ENCODE peak calls at places on chromosomes 13 and 19, in seven cellular contexts. M is A673, T is heart right ventricle, E is GM12878, K is hepatocyte, X is neural crest cell, I is AG10803. Y is an unnamed sample.

GRCh38 chr13:28173793-28174192 is 35.4 kb downstream of the PAN3 start:
- DNase-seq in M (no peak), T (no peak), E (no peak), K (no peak), X (no peak), I (no peak), Y (no peak)

GRCh38 chr19:55370305-55370988 is at the start of gene IL11:
- DNase-seq in M (no peak), T (no peak), E (no peak), K (peak; percentile 59), X (no peak), I (peak; percentile 37), Y (no peak)

GRCh38 chr13:103156346-103156998 is 90.3 kb upstream of the SLC10A2 start:
- DNase-seq in M (no peak), T (no peak), E (no peak), K (no peak), X (no peak), I (no peak), Y (no peak)

GRCh38 chr19:32343550-32344262 is 1.7 kb upstream of the ZNF507 start:
- DNase-seq in M (no peak), T (no peak), E (no peak), K (no peak), X (no peak), I (no peak), Y (no peak)

GRCh38 chr19:16945762-16946465 is 57.1 kb downstream of the F2RL3 start:
- DNase-seq in M (no peak), T (no peak), E (no peak), K (no peak), X (no peak), I (no peak), Y (no peak)

GRCh38 chr19:14555918-14556661 is 15.8 kb downstream of the NDUFB7 start:
- DNase-seq in M (no peak), T (no peak), E (no peak), K (no peak), X (no peak), I (no peak), Y (no peak)

GRCh38 chr19:47633516-47633915 is 24.6 kb downstream of the BICRA start:
- DNase-seq in M (no peak), T (no peak), E (no peak), K (peak; percentile 40), X (no peak), I (no peak), Y (no peak)

GRCh38 chr13:27038323-27038722 is 133.3 kb downstream of the USP12 start:
- DNase-seq in M (no peak), T (no peak), E (no peak), K (no peak), X (no peak), I (peak; percentile 74), Y (no peak)

GRCh38 chr19:57620673-57621348 is 6.8 kb downstream of the ZNF134 start:
- DNase-seq in M (no peak), T (no peak), E (no peak), K (no peak), X (no peak), I (no peak), Y (no peak)

GRCh38 chr19:37251308-37252229 is 33.6 kb downstream of the ZNF383 start:
- DNase-seq in M (peak; percentile 92), T (peak; percentile 85), E (peak; percentile 54), K (no peak), X (no peak), I (peak; percentile 99), Y (no peak)

GRCh38 chr19:49165865-49166301 is 8.3 kb downstream of the TRPM4 start:
- DNase-seq in M (no peak), T (no peak), E (no peak), K (no peak), X (no peak), I (no peak), Y (peak; percentile 39)

GRCh38 chr19:2329528-2329927 is 1.0 kb downstream of the SPPL2B start:
- DNase-seq in M (no peak), T (no peak), E (no peak), K (no peak), X (no peak), I (no peak), Y (no peak)

GRCh38 chr19:12065100-12065538 is 588 bp downstream of the ZNF844 start:
- DNase-seq in M (peak; percentile 24), T (no peak), E (no peak), K (peak; percentile 57), X (peak; percentile 22), I (peak; percentile 62), Y (no peak)

GRCh38 chr13:113877149-113877990 is 13.5 kb upstream of the GAS6 start:
- DNase-seq in M (no peak), T (no peak), E (no peak), K (no peak), X (no peak), I (no peak), Y (no peak)

GRCh38 chr13:106129273-106129672 is 406.2 kb downstream of the EFNB2 start:
- DNase-seq in M (no peak), T (no peak), E (no peak), K (no peak), X (no peak), I (no peak), Y (no peak)

GRCh38 chr13:91058066-91058465 is 289.4 kb upstream of the MIR17HG start:
- DNase-seq in M (no peak), T (no peak), E (no peak), K (peak; percentile 37), X (no peak), I (no peak), Y (peak; percentile 15)

GRCh38 chr13:50646070-50646469 is 197.4 kb downstream of the DLEU7 start:
- DNase-seq in M (no peak), T (no peak), E (no peak), K (no peak), X (no peak), I (peak; percentile 64), Y (no peak)

DNA sequence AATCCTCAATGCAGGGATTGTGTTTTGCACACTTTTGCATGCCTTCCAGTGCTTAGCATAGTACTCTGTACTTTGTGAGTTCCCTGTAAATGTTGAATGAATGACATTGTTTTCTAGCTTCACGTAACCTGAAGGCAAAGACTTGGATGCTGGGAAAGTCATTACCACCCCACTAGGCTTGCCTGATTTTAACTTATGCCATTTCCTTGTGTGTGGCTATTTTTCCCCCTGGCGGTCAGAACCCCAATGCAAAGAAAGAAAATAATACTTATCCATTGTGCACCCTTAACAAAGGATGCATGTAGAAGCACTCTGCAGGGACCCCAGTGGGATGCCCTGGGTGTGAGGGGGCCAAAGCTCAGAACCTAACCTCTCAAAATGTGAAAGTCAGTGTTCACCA is 1.2 kb upstream of the ENOX1 start:
- DNase-seq in M (peak; percentile 46), T (no peak), E (no peak), K (no peak), X (peak; percentile 40), I (peak; percentile 49), Y (peak; percentile 20)
- TF ChIP-seq CTCF in M (peak; percentile 19), T (peak; percentile 19), E (peak; percentile 16), K (no peak), X (no peak), I (peak; percentile 56), Y (no peak)

GRCh38 chr19:35785087-35785627 is 9.8 kb downstream of the ARHGAP33 start:
- DNase-seq in M (no peak), T (no peak), E (no peak), K (no peak), X (no peak), I (no peak), Y (no peak)

GRCh38 chr19:35781650-35782049 is 6.3 kb downstream of the ARHGAP33 start:
- DNase-seq in M (peak; percentile 27), T (no peak), E (no peak), K (no peak), X (no peak), I (no peak), Y (peak; percentile 57)

GRCh38 chr19:35784401-35785086 is 9.2 kb downstream of the ARHGAP33 start:
- DNase-seq in M (no peak), T (no peak), E (no peak), K (peak; percentile 46), X (no peak), I (no peak), Y (peak; percentile 91)

GRCh38 chr19:35782589-35782988 is 7.2 kb downstream of the ARHGAP33 start:
- DNase-seq in M (no peak), T (no peak), E (no peak), K (no peak), X (no peak), I (no peak), Y (no peak)

GRCh38 chr19:35783469-35784400 is 8.4 kb downstream of the ARHGAP33 start:
- DNase-seq in M (no peak), T (no peak), E (no peak), K (no peak), X (no peak), I (no peak), Y (peak; percentile 64)
- TF ChIP-seq CTCF in M (no peak), T (no peak), E (peak; percentile 5), K (no peak), X (no peak), I (no peak), Y (no peak)

GRCh38 chr19:18933297-18933696 is 7.7 kb downstream of the HOMER3 start:
- DNase-seq in M (no peak), T (no peak), E (no peak), K (no peak), X (no peak), I (no peak), Y (no peak)
- TF ChIP-seq CTCF in M (no peak), T (no peak), E (no peak), K (no peak), X (no peak), I (no peak), Y (no peak)

GRCh38 chr13:39016789-39017188 is 21.1 kb downstream of the PROSER1 start:
- DNase-seq in M (peak; percentile 56), T (no peak), E (no peak), K (peak; percentile 51), X (peak; percentile 11), I (peak; percentile 15), Y (no peak)
- TF ChIP-seq CTCF in M (peak; percentile 81), T (peak; percentile 43), E (peak; percentile 61), K (peak; percentile 64), X (peak; percentile 73), I (peak; percentile 51), Y (peak; percentile 21)